ENCODE peak calls at places on chromosomes 6 and 20, in ten cellular contexts. Y is astrocyte; S is CD4-positive, alpha-beta T cell; T is brain microvascular endothelial cell; I is spleen; V is CD8-positive, alpha-beta T cell; J is suprapubic skin; C is dorsolateral prefrontal cortex; P is heart right ventricle; F is sigmoid colon. B is an unnamed sample.

GRCh38 chr6:148521158-148521557 is 178.5 kb downstream of the SASH1 start:
- DNase-seq in T (no peak), I (no peak), P (no peak), F (no peak), C (no peak), Y (no peak), V (no peak), S (no peak), J (no peak), B (no peak)

GRCh38 chr20:59821201-59821600 is 112.2 kb downstream of the SYCP2 start:
- DNase-seq in I (peak), Y (no peak), V (no peak), J (peak), C (no peak), S (no peak), T (no peak), F (no peak), P (no peak), B (no peak)

GRCh38 chr20:56350842-56351241 is 7.9 kb upstream of the FAM210B start:
- DNase-seq in C (no peak), T (no peak), I (no peak), V (no peak), F (no peak), Y (peak), P (no peak), S (no peak), J (no peak), B (no peak)

GRCh38 chr6:97053643-97054411 is 129.3 kb downstream of the KLHL32 start:
- DNase-seq in F (no peak), Y (peak), V (no peak), J (no peak), P (no peak), S (no peak), T (no peak), C (no peak), I (no peak), B (peak)

GRCh38 chr6:10522929-10523573 is 1.9 kb downstream of the GCNT2 start:
- DNase-seq in V (no peak), F (no peak), T (no peak), P (no peak), S (no peak), Y (no peak), C (no peak), J (no peak), I (no peak), B (no peak)

GRCh38 chr6:29005183-29005885 is at the start of gene ZNF311:
- DNase-seq in F (peak), V (no peak), I (no peak), S (no peak), J (peak), C (no peak), T (peak), P (peak), Y (peak), B (peak)

GRCh38 chr6:14542670-14543366 is 425.2 kb downstream of the CD83 start:
- DNase-seq in T (peak), S (no peak), V (no peak), C (peak), F (no peak), I (peak), J (no peak), P (no peak), Y (peak), B (peak)

GRCh38 chr6:3421145-3421544 is 35.7 kb downstream of the SLC22A23 start:
- DNase-seq in T (no peak), Y (no peak), P (no peak), V (no peak), C (no peak), J (no peak), I (no peak), S (no peak), F (no peak), B (no peak)

GRCh38 chr6:110329348-110329728 is 28.8 kb downstream of the METTL24 start:
- DNase-seq in C (no peak), I (no peak), P (no peak), S (no peak), V (no peak), Y (no peak), T (no peak), J (no peak), F (peak), B (no peak)

GRCh38 chr20:53402233-53403005 is 191.2 kb downstream of the ZNF217 start:
- DNase-seq in S (peak), C (no peak), T (no peak), I (no peak), Y (no peak), J (no peak), V (peak), F (no peak), P (no peak), B (no peak)

GRCh38 chr6:89436226-89436625 is 3.3 kb downstream of the ANKRD6 start:
- DNase-seq in P (no peak), J (no peak), T (no peak), C (no peak), Y (no peak), V (no peak), S (no peak), I (no peak), F (no peak), B (no peak)

GRCh38 chr6:166307981-166308768 is at the start of gene PRR18:
- DNase-seq in P (no peak), C (peak), V (no peak), S (no peak), Y (no peak), I (peak), T (no peak), J (no peak), F (no peak), B (no peak)

GRCh38 chr6:128118401-128118800 is 217.5 kb upstream of the THEMIS start:
- DNase-seq in S (no peak), F (no peak), T (no peak), C (no peak), J (no peak), P (no peak), V (no peak), I (no peak), Y (peak), B (no peak)

GRCh38 chr6:14476793-14477531 is 359.4 kb downstream of the CD83 start:
- DNase-seq in C (no peak), T (peak), Y (peak), P (peak), I (no peak), V (no peak), S (no peak), J (no peak), F (peak), B (no peak)

GRCh38 chr6:137631323-137631722 is 137.1 kb upstream of the OLIG3 start:
- DNase-seq in I (no peak), P (no peak), C (no peak), V (no peak), S (no peak), F (no peak), J (no peak), Y (peak), T (no peak), B (no peak)

GRCh38 chr6:158852312-158853071 is 33.3 kb upstream of the EZR start:
- DNase-seq in C (no peak), F (no peak), S (no peak), I (no peak), J (no peak), V (no peak), T (no peak), Y (no peak), P (no peak), B (no peak)

GRCh38 chr20:16444056-16444777 is 129.0 kb downstream of the KIF16B start:
- DNase-seq in S (no peak), V (no peak), J (no peak), Y (no peak), F (no peak), C (no peak), P (no peak), T (no peak), I (no peak), B (no peak)

GRCh38 chr6:170088349-170088951 is 202.4 kb downstream of the DLL1 start:
- DNase-seq in T (no peak), V (no peak), S (no peak), Y (no peak), J (peak), P (no peak), F (peak), I (peak), C (peak), B (no peak)

GRCh38 chr6:28769626-28770402 is 154.0 kb downstream of the TRIM27 start:
- DNase-seq in I (no peak), S (no peak), C (no peak), Y (peak), F (no peak), P (no peak), T (peak), J (no peak), V (no peak), B (peak)

GRCh38 chr20:62995481-62995880 is 11.3 kb downstream of the BHLHE23 start:
- DNase-seq in Y (no peak), F (no peak), S (no peak), T (no peak), C (no peak), V (no peak), I (no peak), P (no peak), J (no peak), B (no peak)

GRCh38 chr20:24971702-24972101 is 20.8 kb downstream of the APMAP start:
- DNase-seq in F (peak), V (no peak), S (no peak), C (no peak), J (no peak), I (no peak), P (no peak), T (no peak), Y (no peak), B (no peak)

GRCh38 chr20:48951041-48951440 is 29.5 kb downstream of the ARFGEF2 start:
- DNase-seq in I (no peak), J (no peak), Y (no peak), C (no peak), S (no peak), V (no peak), P (no peak), F (no peak), T (no peak), B (no peak)

GRCh38 chr20:48951646-48952045 is 30.1 kb downstream of the ARFGEF2 start:
- DNase-seq in F (no peak), T (no peak), C (no peak), J (no peak), V (no peak), Y (no peak), S (no peak), P (no peak), I (no peak), B (no peak)

GRCh38 chr20:48952656-48953055 is 31.1 kb downstream of the ARFGEF2 start:
- DNase-seq in Y (no peak), I (no peak), T (no peak), F (no peak), V (no peak), C (no peak), S (no peak), P (no peak), J (no peak), B (no peak)

GRCh38 chr20:48948612-48949011 is 27.1 kb downstream of the ARFGEF2 start:
- DNase-seq in J (no peak), F (no peak), C (no peak), Y (no peak), T (no peak), S (no peak), I (no peak), P (no peak), V (no peak), B (no peak)

GRCh38 chr20:48949304-48950170 is 28.0 kb downstream of the ARFGEF2 start:
- DNase-seq in J (no peak), T (no peak), V (no peak), S (no peak), Y (no peak), F (no peak), P (no peak), C (no peak), I (no peak), B (no peak)
- TF ChIP-seq CTCF in J (no peak), T (peak), V (no peak), S (no peak), Y (peak), F (no peak), P (no peak), C (no peak), I (no peak), B (no peak)

DNA sequence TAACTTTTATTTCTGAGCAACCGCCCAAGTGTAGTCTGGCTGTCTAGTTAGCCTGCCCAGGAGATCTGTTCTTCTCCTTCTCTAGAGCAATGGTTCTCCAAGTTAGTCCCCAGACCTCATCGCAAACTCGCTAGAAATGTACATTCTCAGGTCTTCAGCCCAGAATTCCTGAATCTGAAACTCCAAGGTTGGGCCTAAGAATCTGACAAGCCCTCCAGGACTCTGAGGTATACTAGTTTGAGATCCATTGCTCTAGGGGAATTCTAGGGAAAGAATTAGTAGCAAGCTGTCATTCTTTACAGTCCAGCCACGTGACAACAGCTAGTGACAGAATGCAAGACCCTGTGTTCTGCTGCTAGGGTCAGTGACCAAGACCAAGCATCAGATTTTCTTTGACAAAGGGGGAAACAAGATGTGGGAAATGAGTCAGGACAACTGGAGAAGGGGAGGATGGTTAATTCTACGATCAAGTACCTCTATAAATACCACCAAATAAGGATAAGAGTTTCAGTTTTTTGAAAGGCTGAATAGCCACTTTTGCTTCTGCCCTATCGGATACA is 5.8 kb downstream of the UBE2V1 start:
- DNase-seq in V (no peak), T (no peak), I (no peak), J (no peak), S (no peak), F (no peak), P (no peak), C (no peak), Y (no peak), B (no peak)
- H3K27ac ChIP-seq in V (no peak), T (no peak), I (peak), J (no peak), S (no peak), F (peak), P (no peak), C (no peak), Y (no peak), B (no peak)

DNA sequence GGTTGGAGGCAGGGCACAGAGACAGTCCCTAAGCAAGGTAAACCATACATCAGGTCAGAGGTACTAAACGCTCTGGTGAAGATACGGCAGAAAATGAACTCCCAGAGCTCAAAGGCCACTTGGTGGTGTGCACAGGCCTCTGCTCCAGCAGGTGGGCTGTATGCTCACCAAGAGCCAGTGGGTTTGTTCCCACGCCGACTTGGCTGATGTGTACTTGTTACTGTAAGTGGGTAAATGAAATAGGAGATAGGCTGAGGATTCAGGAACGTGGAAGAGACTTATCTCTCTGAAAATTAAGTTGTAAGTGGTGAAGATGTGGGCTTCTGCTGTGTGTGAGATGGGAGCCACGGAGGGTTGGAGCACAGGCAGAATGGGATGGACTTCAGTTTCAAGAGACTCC is 133.3 kb downstream of the PREX1 start:
- DNase-seq in J (no peak), V (no peak), F (peak), Y (no peak), S (no peak), I (peak), T (no peak), C (no peak), P (no peak), B (no peak)
- TF ChIP-seq CTCF in J (no peak), V (no peak), F (no peak), Y (no peak), S (no peak), I (no peak), T (no peak), C (no peak), P (no peak), B (no peak)

GRCh38 chr20:34292496-34292895 is 10.7 kb downstream of the AHCY start:
- DNase-seq in V (no peak), S (no peak), J (no peak), P (no peak), T (no peak), C (no peak), Y (no peak), F (no peak), I (no peak), B (no peak)
- H3K27ac ChIP-seq in V (no peak), S (no peak), J (no peak), P (no peak), T (no peak), C (no peak), Y (no peak), F (no peak), I (no peak), B (peak)

GRCh38 chr6:33271098-33271607 is 523 bp downstream of the VPS52 start:
- DNase-seq in I (no peak), P (no peak), C (no peak), T (no peak), J (no peak), F (peak), Y (no peak), S (no peak), V (no peak), B (no peak)
- TF ChIP-seq CTCF in I (no peak), P (no peak), C (no peak), T (peak), J (no peak), F (no peak), Y (no peak), S (no peak), V (no peak), B (no peak)

DNA sequence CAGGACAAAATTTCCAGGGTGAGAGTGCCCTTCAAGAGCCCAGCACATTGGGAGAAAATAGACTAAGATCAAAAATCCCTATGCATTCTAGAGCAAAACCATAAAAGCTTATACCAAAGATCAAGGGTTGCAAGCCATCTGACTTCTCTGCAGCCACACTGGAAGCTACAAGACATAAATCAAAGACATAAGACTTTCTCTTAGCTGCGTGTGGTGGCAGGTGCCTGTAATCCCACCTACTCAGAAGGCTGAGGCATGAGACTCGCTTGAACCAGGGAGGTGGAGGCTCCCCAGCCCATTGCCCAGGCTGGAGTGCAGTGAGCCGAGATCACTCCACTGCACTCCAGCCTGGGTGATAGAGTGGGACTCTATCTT is 91.9 kb upstream of the NXT1 start:
- DNase-seq in F (no peak), I (no peak), Y (no peak), C (no peak), P (no peak), S (no peak), V (no peak), J (no peak), T (no peak), B (no peak)
- H3K27ac ChIP-seq in F (no peak), I (peak), Y (peak), C (no peak), P (peak), S (no peak), V (no peak), J (peak), T (peak), B (peak)

DNA sequence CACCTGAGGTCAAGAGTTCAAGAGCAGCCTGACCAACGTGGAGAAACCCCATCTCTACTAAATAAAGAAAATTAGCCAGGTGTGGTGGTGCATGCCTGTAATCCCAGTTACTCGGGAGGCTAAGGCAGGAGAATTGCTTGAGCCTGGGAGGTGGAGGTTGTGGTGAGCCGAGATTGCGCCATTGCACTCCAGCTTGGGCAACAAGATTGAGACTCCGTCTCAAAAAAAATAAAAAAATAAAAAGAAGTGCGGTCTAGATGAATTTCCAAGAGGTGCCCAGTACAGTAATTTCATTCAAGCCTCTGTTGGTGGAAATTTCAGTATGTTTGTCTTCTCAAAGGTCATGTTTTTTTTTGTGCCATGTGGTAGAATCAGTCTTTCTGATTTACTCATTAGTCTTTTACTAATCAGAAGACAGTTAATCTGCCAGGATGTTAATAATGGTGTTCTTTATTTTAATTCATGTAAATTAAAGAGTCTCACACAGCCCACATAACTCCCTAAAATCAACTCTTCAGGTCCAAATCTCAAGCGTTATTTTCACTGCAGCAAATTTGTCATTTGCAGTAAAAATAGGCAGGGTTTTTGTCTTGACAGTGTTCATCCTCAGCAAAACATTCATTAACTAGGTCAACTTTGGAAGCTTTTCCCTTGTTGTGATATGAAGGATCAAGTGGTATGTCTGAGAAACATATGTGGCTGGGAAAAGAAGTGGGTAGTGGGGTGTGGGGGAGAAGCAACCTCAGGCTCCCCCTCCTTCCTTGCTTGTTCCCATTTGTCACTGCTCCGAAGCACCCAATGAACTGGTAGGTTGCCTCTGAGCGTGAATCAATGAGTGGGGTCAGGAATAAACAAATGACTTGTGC is 13.3 kb downstream of the TP53INP2 start:
- DNase-seq in Y (no peak), S (no peak), T (no peak), I (no peak), V (no peak), P (no peak), F (no peak), C (no peak), J (no peak), B (no peak)
- TF ChIP-seq CTCF in Y (no peak), S (no peak), T (no peak), I (no peak), V (no peak), P (no peak), F (no peak), C (no peak), J (no peak), B (no peak)

DNA sequence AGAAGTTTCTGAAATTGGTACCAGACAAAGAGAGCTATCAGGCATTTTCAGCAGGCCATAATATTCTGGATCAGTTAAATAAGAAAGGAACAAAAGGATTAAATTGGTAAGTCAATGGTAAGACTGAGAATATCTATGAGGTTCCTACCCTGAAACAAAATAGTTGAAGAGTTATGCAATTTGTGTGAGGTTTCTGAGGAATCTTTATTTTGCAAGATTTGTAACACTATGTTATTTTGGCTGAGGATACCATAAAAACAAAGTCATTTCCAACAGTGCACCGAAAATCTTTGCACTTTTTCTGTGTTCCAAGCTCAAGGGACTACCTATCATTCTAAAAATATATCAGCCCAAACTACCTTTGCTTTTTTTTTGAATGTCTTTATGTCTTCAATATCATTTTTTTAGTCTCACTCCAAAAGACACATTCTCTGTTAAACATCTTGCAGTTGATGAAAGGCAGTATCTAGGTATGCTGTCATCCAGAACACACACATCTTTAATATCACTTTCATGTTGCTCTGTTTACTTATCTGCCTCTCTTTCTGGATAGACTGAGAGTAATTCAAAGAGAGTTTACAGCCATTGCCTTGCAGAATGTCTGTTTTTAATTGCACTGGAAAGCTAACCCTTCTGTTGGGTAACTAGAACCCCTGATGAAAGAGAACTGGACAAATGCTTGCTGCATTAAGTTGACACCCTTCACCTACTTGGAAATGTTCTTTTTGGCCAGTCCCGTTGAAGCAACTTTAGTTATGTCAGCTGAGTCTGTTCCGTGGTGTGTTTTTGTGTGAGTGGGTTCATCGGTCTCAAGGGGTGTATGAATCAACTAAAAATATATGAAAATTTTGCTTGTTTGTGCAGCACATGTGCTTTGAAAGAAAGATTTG is 383.6 kb upstream of the CITED2 start:
- DNase-seq in I (no peak), F (no peak), J (no peak), S (no peak), T (no peak), Y (peak), C (no peak), V (no peak), P (no peak), B (no peak)
- H3K27ac ChIP-seq in I (no peak), F (peak), J (no peak), S (no peak), T (no peak), Y (no peak), C (no peak), V (no peak), P (no peak), B (no peak)

B was measured in RWPE1.